ENCODE peak calls at places on chromosomes 6 and 20, in eight cellular contexts. One of them, this sample, is unnamed. For H3K4me1, the result is how much of the 10 kb centered on the place peaks cover.

GRCh38 chr6:71476371-71476770 is 187.8 kb downstream of the OGFRL1 start:
- DNase-seq in ovary: no peak
- DNase-seq in aorta: no peak
- DNase-seq in heart right ventricle: no peak
- DNase-seq in endothelial cell of umbilical vein: no peak
- DNase-seq in mucosa of descending colon: no peak
- DNase-seq in naive thymus-derived CD4-positive, alpha-beta T cell: no peak
- DNase-seq in tibial artery: no peak
- DNase-seq in this sample: no peak

GRCh38 chr6:2078888-2079287 is 166.5 kb downstream of the GMDS start:
- DNase-seq in ovary: no peak
- DNase-seq in aorta: no peak
- DNase-seq in tibial artery: no peak
- DNase-seq in heart right ventricle: no peak
- DNase-seq in naive thymus-derived CD4-positive, alpha-beta T cell: no peak
- DNase-seq in endothelial cell of umbilical vein: no peak
- DNase-seq in mucosa of descending colon: no peak
- DNase-seq in this sample: no peak

GRCh38 chr6:145736854-145737181 is 1.5 kb upstream of the EPM2A start:
- DNase-seq in tibial artery: no peak
- DNase-seq in endothelial cell of umbilical vein: peak
- DNase-seq in aorta: no peak
- DNase-seq in ovary: peak
- DNase-seq in naive thymus-derived CD4-positive, alpha-beta T cell: no peak
- DNase-seq in mucosa of descending colon: peak
- DNase-seq in heart right ventricle: no peak
- DNase-seq in this sample: no peak

GRCh38 chr6:79947191-79948173 is at the start of gene ELOVL4:
- DNase-seq in endothelial cell of umbilical vein: peak
- DNase-seq in mucosa of descending colon: peak
- DNase-seq in ovary: peak
- DNase-seq in aorta: peak
- DNase-seq in tibial artery: peak
- DNase-seq in naive thymus-derived CD4-positive, alpha-beta T cell: peak
- DNase-seq in heart right ventricle: peak
- DNase-seq in this sample: peak

GRCh38 chr6:38413097-38413800 is 226.5 kb downstream of the BTBD9 start:
- DNase-seq in ovary: peak
- DNase-seq in tibial artery: no peak
- DNase-seq in mucosa of descending colon: peak
- DNase-seq in endothelial cell of umbilical vein: no peak
- DNase-seq in heart right ventricle: peak
- DNase-seq in aorta: no peak
- DNase-seq in naive thymus-derived CD4-positive, alpha-beta T cell: no peak
- DNase-seq in this sample: no peak

GRCh38 chr6:87436435-87436834 is 28.7 kb downstream of the CFAP206 start:
- DNase-seq in ovary: peak
- DNase-seq in heart right ventricle: peak
- DNase-seq in tibial artery: peak
- DNase-seq in endothelial cell of umbilical vein: peak
- DNase-seq in aorta: no peak
- DNase-seq in naive thymus-derived CD4-positive, alpha-beta T cell: peak
- DNase-seq in mucosa of descending colon: peak
- DNase-seq in this sample: peak

GRCh38 chr20:25135031-25135430 is 53.1 kb upstream of the VSX1 start:
- DNase-seq in tibial artery: no peak
- DNase-seq in aorta: no peak
- DNase-seq in heart right ventricle: no peak
- DNase-seq in endothelial cell of umbilical vein: no peak
- DNase-seq in ovary: no peak
- DNase-seq in naive thymus-derived CD4-positive, alpha-beta T cell: no peak
- DNase-seq in mucosa of descending colon: peak
- DNase-seq in this sample: no peak

GRCh38 chr6:120478650-120479049 is 855.6 kb downstream of the TBC1D32 start:
- DNase-seq in mucosa of descending colon: no peak
- DNase-seq in ovary: no peak
- DNase-seq in endothelial cell of umbilical vein: no peak
- DNase-seq in heart right ventricle: no peak
- DNase-seq in aorta: no peak
- DNase-seq in naive thymus-derived CD4-positive, alpha-beta T cell: no peak
- DNase-seq in tibial artery: no peak
- DNase-seq in this sample: no peak

GRCh38 chr20:35954907-35955251 is 577 bp upstream of the SCAND1 start:
- DNase-seq in tibial artery: no peak
- DNase-seq in heart right ventricle: no peak
- DNase-seq in naive thymus-derived CD4-positive, alpha-beta T cell: peak
- DNase-seq in endothelial cell of umbilical vein: no peak
- DNase-seq in ovary: no peak
- DNase-seq in mucosa of descending colon: no peak
- DNase-seq in aorta: no peak
- DNase-seq in this sample: no peak

GRCh38 chr6:29479560-29479959 is 8.2 kb downstream of the MAS1L start:
- DNase-seq in mucosa of descending colon: no peak
- DNase-seq in heart right ventricle: no peak
- DNase-seq in tibial artery: no peak
- DNase-seq in ovary: no peak
- DNase-seq in endothelial cell of umbilical vein: no peak
- DNase-seq in naive thymus-derived CD4-positive, alpha-beta T cell: no peak
- DNase-seq in aorta: no peak
- DNase-seq in this sample: no peak

GRCh38 chr6:112289039-112289566 is 34.7 kb upstream of the LAMA4 start:
- DNase-seq in tibial artery: peak
- DNase-seq in heart right ventricle: peak
- DNase-seq in aorta: peak
- DNase-seq in naive thymus-derived CD4-positive, alpha-beta T cell: no peak
- DNase-seq in endothelial cell of umbilical vein: no peak
- DNase-seq in ovary: peak
- DNase-seq in mucosa of descending colon: peak
- DNase-seq in this sample: no peak

DNA sequence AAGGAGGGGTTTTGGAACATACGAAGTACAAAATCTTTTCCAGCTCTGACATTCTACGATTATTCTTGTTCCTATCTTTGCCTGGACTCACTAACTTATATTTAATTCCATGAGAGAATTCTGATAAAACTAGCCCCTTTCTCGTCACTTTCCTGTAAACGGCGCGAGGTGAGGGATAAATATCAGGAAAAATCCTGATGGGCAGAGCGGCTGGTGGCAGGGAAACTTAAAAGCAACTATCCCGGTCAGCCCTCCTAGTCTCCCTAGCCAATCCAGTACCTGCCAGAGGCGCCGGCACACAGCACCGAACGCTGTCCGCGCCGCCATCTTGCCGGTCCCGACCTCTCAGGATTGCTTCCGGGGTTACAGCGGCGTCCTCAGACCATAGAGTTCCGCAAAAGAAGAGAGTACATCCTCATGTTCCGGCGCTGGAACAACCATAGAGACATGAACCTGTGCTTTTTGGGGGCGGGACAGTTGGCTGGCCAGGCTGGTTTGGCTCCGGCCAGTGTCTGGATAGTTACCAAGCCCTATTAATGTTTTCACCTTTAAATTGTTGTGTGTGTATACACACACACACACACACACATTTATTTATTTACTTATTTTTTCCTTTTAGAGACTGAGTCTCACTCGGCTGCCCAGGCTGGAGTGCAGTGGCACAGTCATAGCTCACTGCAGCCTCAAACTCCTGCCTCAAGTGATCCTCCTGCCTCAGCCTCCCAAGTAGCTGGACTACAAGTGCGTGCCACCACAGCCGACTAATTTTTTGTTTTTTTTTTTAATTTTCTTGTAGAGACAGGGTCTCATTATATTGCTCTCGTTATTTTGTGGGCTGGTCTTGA is at the start of gene MRPS10:
- DNase-seq in aorta: peak
- DNase-seq in tibial artery: peak
- DNase-seq in endothelial cell of umbilical vein: peak
- DNase-seq in heart right ventricle: peak
- DNase-seq in mucosa of descending colon: peak
- DNase-seq in ovary: peak
- DNase-seq in naive thymus-derived CD4-positive, alpha-beta T cell: peak
- DNase-seq in this sample: peak
- H3K4me1 ChIP-seq in aorta: under half
- H3K4me1 ChIP-seq in tibial artery: under half
- H3K4me1 ChIP-seq in endothelial cell of umbilical vein: under half
- H3K4me1 ChIP-seq in heart right ventricle: under half
- H3K4me1 ChIP-seq in mucosa of descending colon: under half
- H3K4me1 ChIP-seq in ovary: under half
- H3K4me1 ChIP-seq in naive thymus-derived CD4-positive, alpha-beta T cell: under half
- H3K4me1 ChIP-seq in this sample: under half

DNA sequence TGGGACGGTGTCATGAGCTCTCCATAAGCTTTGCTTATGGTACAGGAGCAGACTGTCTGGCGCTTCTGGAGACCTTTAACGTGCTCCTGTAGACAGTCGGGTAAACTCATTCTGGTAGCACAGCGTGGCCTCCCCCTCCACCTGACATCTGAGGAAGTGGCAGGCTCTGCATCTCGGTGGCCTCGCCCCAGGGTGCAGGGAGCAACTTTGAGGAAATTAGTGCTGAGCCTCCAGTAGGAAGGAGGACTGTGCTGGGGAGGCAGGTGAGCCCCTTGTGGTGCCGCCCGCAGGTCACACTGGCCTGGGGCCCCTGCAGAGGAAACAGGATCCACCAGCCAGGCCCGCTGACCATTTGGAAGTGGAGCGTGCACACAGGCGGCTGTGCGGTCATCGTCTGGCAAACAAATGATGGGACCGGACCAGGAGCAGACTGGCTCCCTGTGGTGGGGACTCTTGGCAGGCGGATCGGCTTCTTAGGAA is 57.9 kb downstream of the SYNJ2 start:
- DNase-seq in endothelial cell of umbilical vein: no peak
- DNase-seq in mucosa of descending colon: no peak
- DNase-seq in tibial artery: peak
- DNase-seq in aorta: peak
- DNase-seq in heart right ventricle: no peak
- DNase-seq in naive thymus-derived CD4-positive, alpha-beta T cell: no peak
- DNase-seq in ovary: no peak
- DNase-seq in this sample: no peak
- H3K4me1 ChIP-seq in endothelial cell of umbilical vein: under half
- H3K4me1 ChIP-seq in mucosa of descending colon: under half
- H3K4me1 ChIP-seq in tibial artery: half or more
- H3K4me1 ChIP-seq in aorta: under half
- H3K4me1 ChIP-seq in heart right ventricle: under half
- H3K4me1 ChIP-seq in naive thymus-derived CD4-positive, alpha-beta T cell: under half
- H3K4me1 ChIP-seq in ovary: under half
- H3K4me1 ChIP-seq in this sample: under half

DNA sequence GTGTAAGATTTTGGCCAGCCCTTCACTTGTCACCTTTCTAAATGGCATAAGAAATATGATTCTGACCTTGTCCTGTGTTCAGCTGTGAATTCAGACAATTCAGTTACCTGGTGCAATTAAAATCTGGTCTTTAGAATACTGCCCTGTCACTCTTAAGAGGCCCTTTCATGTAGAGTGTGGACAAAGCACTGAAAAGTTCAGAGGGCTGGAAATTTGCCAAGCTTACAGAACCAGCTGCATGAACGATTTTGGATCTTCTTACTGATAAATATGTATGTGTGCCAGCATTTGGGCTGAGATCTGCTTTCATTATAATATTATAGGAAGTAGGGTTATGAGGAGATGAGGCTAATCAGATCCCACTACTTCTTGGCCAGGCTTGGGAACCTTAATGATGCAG is 116.0 kb downstream of the QRSL1 start:
- DNase-seq in aorta: no peak
- DNase-seq in naive thymus-derived CD4-positive, alpha-beta T cell: no peak
- DNase-seq in heart right ventricle: no peak
- DNase-seq in endothelial cell of umbilical vein: no peak
- DNase-seq in mucosa of descending colon: peak
- DNase-seq in tibial artery: no peak
- DNase-seq in ovary: no peak
- DNase-seq in this sample: no peak
- H3K4me1 ChIP-seq in aorta: under half
- H3K4me1 ChIP-seq in naive thymus-derived CD4-positive, alpha-beta T cell: under half
- H3K4me1 ChIP-seq in heart right ventricle: under half
- H3K4me1 ChIP-seq in endothelial cell of umbilical vein: under half
- H3K4me1 ChIP-seq in mucosa of descending colon: under half
- H3K4me1 ChIP-seq in tibial artery: under half
- H3K4me1 ChIP-seq in ovary: under half
- H3K4me1 ChIP-seq in this sample: under half

GRCh38 chr6:142306736-142307135 is 4.9 kb downstream of the ADGRG6 start:
- DNase-seq in naive thymus-derived CD4-positive, alpha-beta T cell: no peak
- DNase-seq in ovary: no peak
- DNase-seq in endothelial cell of umbilical vein: peak
- DNase-seq in tibial artery: no peak
- DNase-seq in aorta: no peak
- DNase-seq in heart right ventricle: no peak
- DNase-seq in mucosa of descending colon: no peak
- DNase-seq in this sample: no peak
- H3K4me1 ChIP-seq in naive thymus-derived CD4-positive, alpha-beta T cell: under half
- H3K4me1 ChIP-seq in ovary: under half
- H3K4me1 ChIP-seq in endothelial cell of umbilical vein: half or more
- H3K4me1 ChIP-seq in tibial artery: under half
- H3K4me1 ChIP-seq in aorta: under half
- H3K4me1 ChIP-seq in heart right ventricle: under half
- H3K4me1 ChIP-seq in mucosa of descending colon: under half
- H3K4me1 ChIP-seq in this sample: under half

GRCh38 chr20:41226426-41226825 is 89.1 kb downstream of the PLCG1 start:
- DNase-seq in endothelial cell of umbilical vein: no peak
- DNase-seq in tibial artery: no peak
- DNase-seq in ovary: no peak
- DNase-seq in heart right ventricle: no peak
- DNase-seq in naive thymus-derived CD4-positive, alpha-beta T cell: no peak
- DNase-seq in aorta: no peak
- DNase-seq in mucosa of descending colon: no peak
- DNase-seq in this sample: no peak

GRCh38 chr20:41229259-41229658 is 88.3 kb downstream of the ZHX3 start:
- DNase-seq in ovary: no peak
- DNase-seq in tibial artery: no peak
- DNase-seq in aorta: no peak
- DNase-seq in endothelial cell of umbilical vein: no peak
- DNase-seq in naive thymus-derived CD4-positive, alpha-beta T cell: no peak
- DNase-seq in heart right ventricle: no peak
- DNase-seq in mucosa of descending colon: no peak
- DNase-seq in this sample: no peak

GRCh38 chr20:41231136-41231535 is 86.4 kb downstream of the ZHX3 start:
- DNase-seq in mucosa of descending colon: no peak
- DNase-seq in ovary: no peak
- DNase-seq in endothelial cell of umbilical vein: no peak
- DNase-seq in aorta: no peak
- DNase-seq in heart right ventricle: no peak
- DNase-seq in naive thymus-derived CD4-positive, alpha-beta T cell: no peak
- DNase-seq in tibial artery: no peak
- DNase-seq in this sample: no peak

GRCh38 chr20:41230136-41230535 is 87.4 kb downstream of the ZHX3 start:
- DNase-seq in heart right ventricle: no peak
- DNase-seq in mucosa of descending colon: no peak
- DNase-seq in ovary: no peak
- DNase-seq in tibial artery: no peak
- DNase-seq in naive thymus-derived CD4-positive, alpha-beta T cell: no peak
- DNase-seq in aorta: no peak
- DNase-seq in endothelial cell of umbilical vein: no peak
- DNase-seq in this sample: no peak

GRCh38 chr20:41228858-41229257 is 88.7 kb downstream of the ZHX3 start:
- DNase-seq in ovary: no peak
- DNase-seq in mucosa of descending colon: no peak
- DNase-seq in aorta: no peak
- DNase-seq in endothelial cell of umbilical vein: no peak
- DNase-seq in heart right ventricle: no peak
- DNase-seq in naive thymus-derived CD4-positive, alpha-beta T cell: no peak
- DNase-seq in tibial artery: no peak
- DNase-seq in this sample: no peak
- H3K4me1 ChIP-seq in ovary: under half
- H3K4me1 ChIP-seq in mucosa of descending colon: under half
- H3K4me1 ChIP-seq in aorta: under half
- H3K4me1 ChIP-seq in endothelial cell of umbilical vein: under half
- H3K4me1 ChIP-seq in heart right ventricle: under half
- H3K4me1 ChIP-seq in naive thymus-derived CD4-positive, alpha-beta T cell: under half
- H3K4me1 ChIP-seq in tibial artery: under half
- H3K4me1 ChIP-seq in this sample: under half

GRCh38 chr20:10633708-10634107 is 40.1 kb downstream of the JAG1 start:
- DNase-seq in ovary: no peak
- DNase-seq in mucosa of descending colon: no peak
- DNase-seq in tibial artery: no peak
- DNase-seq in aorta: no peak
- DNase-seq in heart right ventricle: no peak
- DNase-seq in naive thymus-derived CD4-positive, alpha-beta T cell: peak
- DNase-seq in endothelial cell of umbilical vein: no peak
- DNase-seq in this sample: no peak
- H3K4me1 ChIP-seq in ovary: under half
- H3K4me1 ChIP-seq in mucosa of descending colon: under half
- H3K4me1 ChIP-seq in tibial artery: half or more
- H3K4me1 ChIP-seq in aorta: under half
- H3K4me1 ChIP-seq in heart right ventricle: half or more
- H3K4me1 ChIP-seq in naive thymus-derived CD4-positive, alpha-beta T cell: under half
- H3K4me1 ChIP-seq in endothelial cell of umbilical vein: under half
- H3K4me1 ChIP-seq in this sample: under half